ENCODE peak calls at places on chromosome 9, in nine cellular contexts. H, O, E, Y, B, Q, K, G and U are unnamed samples.

GRCh38 chr9:109124089-109124488 is 4.3 kb upstream of the TMEM245 start:
- DNase-seq in H (no peak), O (no peak), E (no peak), Y (no peak), B (no peak), Q (no peak), K (no peak), G (no peak), U (no peak)

GRCh38 chr9:126125577-126125976 is 201.1 kb upstream of the MVB12B start:
- DNase-seq in H (no peak), O (no peak), E (no peak), Y (no peak), B (peak), Q (no peak), K (no peak), G (no peak), U (peak)

GRCh38 chr9:137441289-137441934 is at the start of gene ENTPD8:
- DNase-seq in H (peak), O (peak), E (no peak), Y (peak), B (no peak), Q (peak), K (no peak), G (no peak), U (no peak)

GRCh38 chr9:16223074-16223871 is 647.2 kb downstream of the BNC2 start:
- DNase-seq in H (peak), O (no peak), E (no peak), Y (no peak), B (no peak), Q (no peak), K (no peak), G (no peak), U (no peak)

GRCh38 chr9:125262217-125262991 is 778 bp downstream of the GAPVD1 start:
- DNase-seq in H (no peak), O (no peak), E (no peak), Y (no peak), B (no peak), Q (no peak), K (no peak), G (no peak), U (no peak)

GRCh38 chr9:37311938-37312730 is 110.4 kb upstream of the GRHPR start:
- DNase-seq in H (no peak), O (no peak), E (no peak), Y (no peak), B (no peak), Q (no peak), K (peak), G (no peak), U (no peak)

GRCh38 chr9:137741330-137741729 is 122.5 kb downstream of the EHMT1 start:
- DNase-seq in H (no peak), O (no peak), E (no peak), Y (no peak), B (no peak), Q (no peak), K (no peak), G (no peak), U (no peak)

GRCh38 chr9:33921967-33922895 is 105.3 kb downstream of the UBE2R2 start:
- DNase-seq in H (no peak), O (no peak), E (no peak), Y (no peak), B (no peak), Q (no peak), K (peak), G (no peak), U (peak)

GRCh38 chr9:88808019-88808656 is 183.1 kb upstream of the S1PR3 start:
- DNase-seq in H (no peak), O (no peak), E (no peak), Y (no peak), B (no peak), Q (no peak), K (no peak), G (no peak), U (no peak)

GRCh38 chr9:71966601-71967000 is 55.2 kb downstream of the C9orf85 start:
- DNase-seq in H (no peak), O (no peak), E (no peak), Y (no peak), B (no peak), Q (no peak), K (no peak), G (no peak), U (no peak)

GRCh38 chr9:6973762-6974161 is 216.0 kb downstream of the KDM4C start:
- DNase-seq in H (no peak), O (no peak), E (no peak), Y (no peak), B (no peak), Q (no peak), K (no peak), G (no peak), U (no peak)

GRCh38 chr9:134276463-134277245 is 49.6 kb upstream of the RXRA start:
- DNase-seq in H (no peak), O (no peak), E (no peak), Y (no peak), B (no peak), Q (no peak), K (no peak), G (no peak), U (peak)

GRCh38 chr9:21591221-21592062 is 109.3 kb upstream of the IFNE start:
- DNase-seq in H (peak), O (no peak), E (peak), Y (peak), B (peak), Q (no peak), K (peak), G (peak), U (no peak)

GRCh38 chr9:21590058-21590996 is 108.2 kb upstream of the IFNE start:
- DNase-seq in H (no peak), O (no peak), E (no peak), Y (no peak), B (no peak), Q (no peak), K (no peak), G (no peak), U (no peak)

GRCh38 chr9:21585756-21586752 is 103.9 kb upstream of the IFNE start:
- DNase-seq in H (no peak), O (no peak), E (no peak), Y (no peak), B (no peak), Q (no peak), K (no peak), G (no peak), U (no peak)

GRCh38 chr9:21592063-21592338 is 109.9 kb upstream of the IFNE start:
- DNase-seq in H (no peak), O (no peak), E (no peak), Y (no peak), B (no peak), Q (no peak), K (no peak), G (no peak), U (no peak)

GRCh38 chr9:21589344-21590056 is 107.4 kb upstream of the IFNE start:
- DNase-seq in H (no peak), O (no peak), E (no peak), Y (no peak), B (no peak), Q (no peak), K (no peak), G (no peak), U (no peak)
- H3K27ac ChIP-seq in H (no peak), O (no peak), E (no peak), Y (no peak), B (no peak), Q (no peak), K (no peak), G (no peak), U (no peak)

GRCh38 chr9:131704195-131704983 is 35.5 kb downstream of the RAPGEF1 start:
- DNase-seq in H (no peak), O (no peak), E (no peak), Y (no peak), B (no peak), Q (no peak), K (no peak), G (no peak), U (no peak)

GRCh38 chr9:131701789-131702337 is 38.0 kb downstream of the RAPGEF1 start:
- DNase-seq in H (no peak), O (no peak), E (no peak), Y (no peak), B (no peak), Q (no peak), K (no peak), G (no peak), U (no peak)

GRCh38 chr9:131700765-131701433 is 39.0 kb downstream of the RAPGEF1 start:
- DNase-seq in H (no peak), O (no peak), E (no peak), Y (no peak), B (no peak), Q (no peak), K (no peak), G (no peak), U (no peak)

GRCh38 chr9:131701434-131701781 is 38.5 kb downstream of the RAPGEF1 start:
- DNase-seq in H (no peak), O (no peak), E (no peak), Y (no peak), B (no peak), Q (no peak), K (no peak), G (no peak), U (no peak)

DNA sequence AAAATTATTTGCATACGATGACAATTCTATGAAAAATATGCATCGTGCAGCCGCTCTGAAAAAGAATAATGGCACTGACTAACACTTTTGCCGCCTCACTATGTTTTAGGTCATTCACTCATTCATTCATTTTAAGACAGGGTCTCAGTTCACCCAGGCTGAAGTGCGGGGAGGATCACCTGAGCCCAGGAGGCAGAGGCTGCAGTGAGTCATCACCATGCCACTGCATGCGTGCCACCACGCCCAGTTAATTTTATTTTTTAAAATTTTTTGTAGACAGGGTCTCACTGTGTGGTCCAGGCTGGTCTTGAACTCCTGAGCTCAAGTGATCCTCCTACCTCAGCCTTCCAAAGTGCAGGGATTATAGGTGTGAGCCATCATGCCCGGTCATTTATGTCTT is 37.0 kb downstream of the RAPGEF1 start:
- DNase-seq in H (no peak), O (no peak), E (no peak), Y (no peak), B (no peak), Q (no peak), K (no peak), G (no peak), U (no peak)
- TF ChIP-seq CTCF in H (no peak), O (no peak), E (no peak), Y (no peak), B (no peak), Q (no peak), K (no peak), G (no peak), U (no peak)

DNA sequence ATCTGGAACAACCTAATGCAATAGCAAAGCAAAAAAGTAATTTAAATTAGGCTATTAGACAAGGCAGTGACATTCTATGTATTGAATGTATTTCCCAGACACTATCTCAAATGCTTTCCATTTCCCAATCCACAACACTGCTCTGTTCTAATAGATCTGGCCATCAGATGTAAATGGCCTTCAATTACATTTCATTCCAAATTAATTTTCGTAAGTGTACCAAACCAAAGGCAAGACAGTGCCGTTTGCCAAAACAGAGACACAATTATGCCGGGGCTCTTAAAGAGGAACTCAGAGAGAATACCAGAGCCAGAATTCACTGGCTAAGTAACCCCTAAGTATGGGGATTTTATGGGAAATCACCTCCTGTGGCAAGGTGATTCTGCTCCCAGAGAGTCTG is 63.1 kb downstream of the GNAQ start:
- DNase-seq in H (no peak), O (no peak), E (no peak), Y (no peak), B (no peak), Q (no peak), K (no peak), G (no peak), U (no peak)
- H3K27ac ChIP-seq in H (no peak), O (no peak), E (no peak), Y (no peak), B (no peak), Q (no peak), K (no peak), G (no peak), U (no peak)

GRCh38 chr9:68584110-68585033 is 43.7 kb upstream of the TMEM252 start:
- DNase-seq in H (peak), O (peak), E (peak), Y (peak), B (peak), Q (peak), K (peak), G (peak), U (peak)

GRCh38 chr9:68585034-68585761 is 44.5 kb upstream of the TMEM252 start:
- DNase-seq in H (no peak), O (no peak), E (no peak), Y (no peak), B (no peak), Q (no peak), K (no peak), G (no peak), U (no peak)
- TF ChIP-seq CTCF in H (no peak), O (no peak), E (no peak), Y (no peak), B (no peak), Q (no peak), K (no peak), G (no peak), U (no peak)

DNA sequence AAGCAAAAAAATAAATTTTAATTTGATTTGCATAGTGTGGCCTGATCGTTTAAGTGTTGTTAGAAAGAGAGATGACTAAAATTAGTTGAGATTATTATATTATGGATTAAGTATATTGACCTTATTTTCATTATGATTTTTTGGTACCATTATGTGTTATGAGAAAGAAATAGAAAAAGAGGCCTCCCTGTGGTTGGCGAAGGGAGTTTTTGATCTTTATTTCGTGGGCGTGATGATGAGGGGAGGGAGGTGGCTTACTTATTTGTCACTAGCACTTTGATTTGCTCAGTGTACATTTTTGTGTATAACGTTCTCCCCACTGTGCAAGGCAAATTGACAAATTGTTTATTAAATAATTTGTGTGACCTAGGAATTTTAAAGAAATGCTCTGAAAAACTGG is 2.8 kb downstream of the DAPK1 start:
- DNase-seq in H (no peak), O (no peak), E (no peak), Y (no peak), B (no peak), Q (no peak), K (no peak), G (no peak), U (no peak)
- H3K27ac ChIP-seq in H (peak), O (no peak), E (no peak), Y (no peak), B (no peak), Q (no peak), K (no peak), G (no peak), U (no peak)

DNA sequence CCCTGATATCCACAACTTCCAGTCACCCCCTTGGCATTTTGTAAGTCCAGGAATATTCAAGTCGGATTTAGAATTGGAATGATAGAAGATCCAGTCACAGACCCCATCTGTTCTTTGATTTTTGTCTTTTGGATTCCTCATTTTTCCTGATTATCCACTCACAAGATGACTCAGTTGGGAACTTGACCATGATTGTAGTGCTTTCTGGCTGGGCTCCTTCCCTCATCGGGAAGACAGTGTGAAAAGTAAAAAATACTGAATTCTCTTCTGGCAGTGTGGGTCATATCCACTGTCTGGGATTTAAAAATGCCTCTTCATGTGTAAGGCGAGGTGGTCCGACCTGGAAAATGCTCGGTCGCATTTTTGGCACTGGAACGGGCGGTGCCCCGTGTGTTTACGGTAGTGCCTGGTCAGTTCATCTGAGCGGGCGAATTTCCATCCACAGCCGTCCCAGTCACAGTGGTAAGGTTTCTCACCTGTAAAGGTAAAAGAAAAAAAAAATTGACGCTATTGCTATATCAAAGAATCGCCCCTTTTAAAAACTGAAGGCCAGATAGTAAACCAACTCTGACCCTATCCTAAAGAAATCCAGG is 4.0 kb downstream of the KLF4 start:
- DNase-seq in H (no peak), O (peak), E (no peak), Y (no peak), B (no peak), Q (no peak), K (no peak), G (no peak), U (no peak)
- TF ChIP-seq CTCF in H (no peak), O (no peak), E (no peak), Y (no peak), B (no peak), Q (no peak), K (no peak), G (no peak), U (no peak)